ENCODE peak calls at places on chromosomes 16 and 17, in four cellular contexts. B is CD8-positive, alpha-beta memory T cell; Z is CD4-positive, alpha-beta T cell; H is heart right ventricle. L is an unnamed sample.

GRCh38 chr17:57931488-57932137 is 23.6 kb downstream of the CUEDC1 start:
- DNase-seq in B (no peak), Z (no peak), H (no peak), L (no peak)

GRCh38 chr17:37527249-37527851 is 37.7 kb downstream of the DUSP14 start:
- DNase-seq in B (peak; percentile 45), Z (no peak), H (no peak), L (no peak)

GRCh38 chr17:80476877-80477646 is 655 bp upstream of the NPTX1 start:
- DNase-seq in B (no peak), Z (no peak), H (no peak), L (no peak)

GRCh38 chr16:30395155-30395991 is at the start of gene ZNF48:
- DNase-seq in B (peak; percentile 58), Z (no peak), H (peak; percentile 88), L (peak; percentile 69)

GRCh38 chr16:17397499-17397891 is 73.3 kb downstream of the XYLT1 start:
- DNase-seq in B (no peak), Z (peak; percentile 18), H (no peak), L (peak; percentile 68)

GRCh38 chr17:58060596-58061191 is 22.5 kb upstream of the DYNLL2 start:
- DNase-seq in B (no peak), Z (no peak), H (peak; percentile 62), L (no peak)

GRCh38 chr17:81556863-81557262 is 4.7 kb upstream of the FAAP100 start:
- DNase-seq in B (no peak), Z (no peak), H (no peak), L (no peak)

GRCh38 chr17:60506312-60506711 is 19.7 kb downstream of the APPBP2 start:
- DNase-seq in B (no peak), Z (no peak), H (no peak), L (peak; percentile 29)

GRCh38 chr16:22126037-22126558 is 33.8 kb downstream of the VWA3A start:
- DNase-seq in B (no peak), Z (no peak), H (no peak), L (no peak)

GRCh38 chr16:25692734-25693508 is 1.2 kb downstream of the HS3ST4 start:
- DNase-seq in B (no peak), Z (no peak), H (no peak), L (no peak)
- H3K27me3 ChIP-seq in B (no peaks in the 10 kb centered on the region), Z (peaks cover 64% of the 10 kb centered on the region), H (peaks cover 83% of the 10 kb centered on the region), L (peaks cover 73% of the 10 kb centered on the region)

DNA sequence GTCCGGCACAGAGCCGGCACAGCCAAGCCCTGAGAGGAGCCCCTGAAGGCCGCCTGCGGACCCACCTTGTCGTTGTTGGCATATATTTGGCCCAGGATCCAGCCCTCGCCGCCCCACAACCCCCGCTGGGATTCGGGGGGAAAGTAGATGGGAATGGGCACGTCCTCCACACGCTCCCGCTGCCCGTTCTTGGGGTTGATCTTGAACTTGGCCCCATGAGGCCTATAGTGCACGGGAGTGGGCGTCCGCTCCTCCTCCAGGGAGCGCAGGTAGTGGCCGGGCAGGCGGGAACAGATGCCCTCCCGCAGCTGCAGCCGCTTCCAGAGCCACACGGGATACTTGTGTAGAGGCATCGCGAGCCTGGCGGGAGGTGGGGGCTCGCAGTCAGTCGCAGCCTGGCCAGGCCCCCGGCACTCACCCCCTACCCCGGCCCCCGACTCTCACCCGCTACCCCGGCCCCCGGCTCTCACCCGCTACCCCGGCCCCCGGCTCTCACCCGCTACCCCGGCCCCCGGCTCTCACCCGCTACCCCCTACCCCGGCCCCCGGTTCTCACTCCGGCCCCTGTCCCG is 387 bp downstream of the MRPL28 start:
- DNase-seq in B (no peak), Z (no peak), H (no peak), L (no peak)
- H3K27ac ChIP-seq in B (peak overlapping the region; percentile 38), Z (no peak overlapping the region), H (no peak overlapping the region), L (no peak overlapping the region)

GRCh38 chr17:48484256-48484655 is 46.6 kb downstream of the HOXB1 start:
- DNase-seq in B (no peak), Z (no peak), H (no peak), L (no peak)

GRCh38 chr17:48483004-48483403 is 47.8 kb downstream of the HOXB1 start:
- DNase-seq in B (no peak), Z (no peak), H (no peak), L (no peak)

GRCh38 chr17:48484850-48485249 is 46.0 kb downstream of the HOXB1 start:
- DNase-seq in B (no peak), Z (no peak), H (no peak), L (no peak)

GRCh38 chr17:48486557-48486956 is 44.3 kb downstream of the HOXB1 start:
- DNase-seq in B (no peak), Z (no peak), H (no peak), L (peak; percentile 72)

GRCh38 chr17:48483471-48484131 is 47.2 kb downstream of the HOXB1 start:
- DNase-seq in B (no peak), Z (no peak), H (no peak), L (peak; percentile 100)
- H3K27me3 ChIP-seq in B (no peaks in the 10 kb centered on the region), Z (no peaks in the 10 kb centered on the region), H (peaks cover 67% of the 10 kb centered on the region), L (no peaks in the 10 kb centered on the region)

DNA sequence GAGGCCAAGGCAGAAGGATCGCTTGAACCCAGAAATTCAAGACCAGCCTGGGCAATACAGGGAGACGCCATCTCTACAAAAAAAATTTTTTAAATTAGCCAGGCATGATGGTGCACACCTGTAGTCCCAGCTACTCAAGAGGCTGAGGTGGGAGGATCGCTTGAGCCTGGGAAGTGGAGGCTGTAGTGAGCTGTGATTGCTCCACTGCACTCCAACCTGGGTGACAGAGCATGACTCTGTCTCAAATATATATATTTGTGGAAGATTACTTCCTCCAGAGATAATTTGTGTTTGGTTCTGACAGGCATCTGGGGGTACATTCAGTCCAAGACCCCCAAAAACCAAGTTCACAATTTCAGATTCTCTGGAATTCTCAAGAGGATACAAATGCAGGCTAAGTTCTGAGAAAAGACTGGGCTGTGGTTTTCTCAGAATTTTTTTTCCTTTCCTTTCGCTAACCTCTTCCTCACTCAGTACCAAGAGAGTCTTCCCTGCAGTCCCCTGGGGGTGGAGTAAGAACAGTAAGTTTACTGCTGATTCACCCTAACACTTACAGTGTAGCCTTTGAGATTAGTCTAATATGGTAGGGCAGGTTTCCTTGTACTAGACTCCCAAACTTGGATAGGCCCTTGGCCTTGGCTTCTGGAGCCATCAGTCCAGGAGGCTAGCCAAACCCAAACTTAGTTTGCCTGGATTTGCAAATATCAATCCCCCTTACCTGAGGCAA is 15.1 kb downstream of the GSDMB start:
- DNase-seq in B (no peak), Z (no peak), H (no peak), L (no peak)
- H3K27ac ChIP-seq in B (peak overlapping the region; percentile 11), Z (no peak overlapping the region), H (no peak overlapping the region), L (no peak overlapping the region)

DNA sequence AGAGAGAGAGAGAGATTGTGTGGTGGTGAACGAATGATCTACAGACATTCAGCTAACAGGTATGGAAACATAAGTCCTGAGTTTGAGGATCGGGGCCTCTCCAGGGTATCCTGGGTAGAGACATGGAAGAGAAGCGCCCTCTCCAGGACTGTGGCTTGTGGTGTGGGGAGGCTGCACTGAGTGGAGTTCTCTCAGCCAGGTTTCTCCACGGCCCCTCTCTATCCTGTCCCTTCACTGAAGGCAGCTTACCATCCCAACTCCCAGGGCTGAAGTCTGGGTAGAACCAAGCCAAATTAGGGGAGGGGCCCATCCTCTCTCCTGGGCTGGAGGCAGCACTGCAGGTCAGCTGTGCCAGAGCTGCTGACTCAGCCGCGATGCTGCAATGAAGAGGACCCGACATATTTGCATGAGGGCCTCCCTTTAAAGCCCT is 6.2 kb downstream of the C1QL1 start:
- DNase-seq in B (no peak), Z (no peak), H (no peak), L (no peak)
- H3K27me3 ChIP-seq in B (peaks cover 45% of the 10 kb centered on the region), Z (peaks cover 46% of the 10 kb centered on the region), H (peaks cover 72% of the 10 kb centered on the region), L (peaks cover 13% of the 10 kb centered on the region)

GRCh38 chr17:75645889-75646625 is 12.8 kb downstream of the SMIM5 start:
- DNase-seq in B (no peak), Z (no peak), H (no peak), L (no peak)

GRCh38 chr17:75645501-75645888 is 12.3 kb downstream of the SMIM5 start:
- DNase-seq in B (no peak), Z (no peak), H (no peak), L (no peak)

GRCh38 chr17:75646626-75646968 is 13.4 kb downstream of the SMIM5 start:
- DNase-seq in B (no peak), Z (no peak), H (no peak), L (no peak)

GRCh38 chr17:75647921-75648320 is 14.7 kb downstream of the SMIM5 start:
- DNase-seq in B (no peak), Z (no peak), H (no peak), L (no peak)

DNA sequence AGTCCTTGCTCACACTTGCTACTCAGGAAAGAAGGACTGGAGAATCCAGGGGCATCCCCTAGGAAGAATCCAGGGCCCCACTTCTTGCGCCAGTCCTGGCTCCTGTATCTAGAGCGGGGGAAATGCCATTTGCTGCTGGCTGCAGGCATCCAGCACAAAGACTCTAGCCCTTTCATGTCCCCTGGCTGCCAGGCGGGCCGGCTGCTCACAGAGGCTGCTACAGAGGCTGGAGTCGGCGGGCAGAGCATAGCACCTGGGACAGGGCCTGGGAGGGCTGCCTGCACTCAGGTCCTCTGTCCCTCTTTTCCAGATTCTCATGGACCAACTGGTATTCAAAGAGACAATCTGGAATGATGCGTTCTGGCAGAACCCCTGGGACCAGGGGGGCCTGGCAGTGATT is 13.8 kb downstream of the SMIM5 start:
- DNase-seq in B (no peak), Z (no peak), H (no peak), L (no peak)
- H3K27ac ChIP-seq in B (no peak overlapping the region), Z (no peak overlapping the region), H (no peak overlapping the region), L (no peak overlapping the region)